ENCODE peak calls at places on chromosomes 1 and 21, in five cellular contexts. T is COLO829, W is T-helper 1 cell, M is colonic mucosa, C is ELR. K is an unnamed sample.

GRCh38 chr1:179867493-179868330 is 9.9 kb downstream of the TOR1AIP2 start:
- DNase-seq in C (peak), W (peak), T (peak), M (peak), K (peak)

GRCh38 chr1:157429841-157430240 is 122.5 kb downstream of the FCRL5 start:
- DNase-seq in T (no peak), W (no peak), C (peak), M (no peak), K (no peak)

GRCh38 chr21:16773206-16773605 is 739.6 kb upstream of the CXADR start:
- DNase-seq in C (peak), W (no peak), M (no peak), T (no peak), K (peak)

GRCh38 chr1:73744985-73745384 is 453.0 kb downstream of the LRRIQ3 start:
- DNase-seq in W (no peak), C (no peak), M (no peak), T (no peak), K (no peak)

GRCh38 chr1:203273869-203274602 is 31.3 kb upstream of the BTG2 start:
- DNase-seq in C (no peak), T (no peak), M (peak), W (no peak), K (no peak)

GRCh38 chr1:6185635-6186382 is 5.7 kb upstream of the CHD5 start:
- DNase-seq in M (no peak), W (no peak), C (peak), T (no peak), K (no peak)

GRCh38 chr1:99656701-99657100 is 10.8 kb downstream of the PALMD start:
- DNase-seq in W (no peak), C (no peak), M (no peak), T (no peak), K (no peak)

GRCh38 chr1:85581802-85582686 is 1.5 kb downstream of the CCN1 start:
- DNase-seq in T (no peak), W (no peak), M (peak), C (peak), K (no peak)

GRCh38 chr1:243482237-243483022 is 226.6 kb downstream of the SDCCAG8 start:
- DNase-seq in T (no peak), C (peak), W (no peak), M (no peak), K (no peak)

GRCh38 chr21:46634966-46635323 is 529 bp upstream of the PRMT2 start:
- DNase-seq in C (peak), M (peak), T (peak), W (no peak), K (peak)

GRCh38 chr1:7403265-7404045 is 367.6 kb upstream of the VAMP3 start:
- DNase-seq in T (no peak), W (no peak), C (no peak), M (no peak), K (no peak)

GRCh38 chr1:225462714-225463574 is 35.1 kb upstream of the LBR start:
- DNase-seq in C (no peak), W (no peak), T (no peak), M (peak), K (no peak)

GRCh38 chr1:10693497-10694273 is 102.8 kb downstream of the CASZ1 start:
- DNase-seq in T (no peak), M (no peak), C (peak), W (peak), K (no peak)

GRCh38 chr1:75861831-75862230 is 65.1 kb downstream of the MSH4 start:
- DNase-seq in C (no peak), M (no peak), W (no peak), T (no peak), K (no peak)

GRCh38 chr1:39845569-39846566 is 37.4 kb downstream of the TRIT1 start:
- DNase-seq in T (peak), C (peak), W (peak), M (peak), K (no peak)

GRCh38 chr21:45906196-45906805 is 75.3 kb upstream of the COL6A1 start:
- DNase-seq in C (no peak), M (no peak), W (no peak), T (no peak), K (no peak)

GRCh38 chr1:71047635-71048607 is at the start of gene PTGER3:
- DNase-seq in W (peak), C (peak), M (peak), T (no peak), K (no peak)

GRCh38 chr1:76262591-76262990 is 188.0 kb downstream of the ST6GALNAC3 start:
- DNase-seq in W (no peak), M (no peak), C (no peak), T (no peak), K (no peak)

GRCh38 chr1:182781849-182782586 is 7.6 kb upstream of the NPL start:
- DNase-seq in C (peak), T (peak), M (peak), W (peak), K (peak)

GRCh38 chr1:193654951-193655705 is 468.7 kb upstream of the B3GALT2 start:
- DNase-seq in C (no peak), W (no peak), M (no peak), T (no peak), K (no peak)

GRCh38 chr1:178579562-178579961 is 66.7 kb downstream of the TEX35 start:
- DNase-seq in T (no peak), W (no peak), C (no peak), M (no peak), K (no peak)

GRCh38 chr1:91766883-91767282 is 119.1 kb downstream of the TGFBR3 start:
- DNase-seq in W (no peak), C (no peak), T (peak), M (no peak), K (no peak)

GRCh38 chr1:94036721-94037120 is 84.2 kb downstream of the ABCA4 start:
- DNase-seq in M (no peak), W (no peak), C (peak), T (no peak), K (peak)

GRCh38 chr1:244338996-244339692 is 112.6 kb downstream of the ADSS2 start:
- DNase-seq in T (no peak), M (no peak), W (no peak), C (no peak), K (no peak)

GRCh38 chr1:184218436-184218835 is 166.9 kb downstream of the TSEN15 start:
- DNase-seq in W (no peak), T (no peak), C (no peak), M (no peak), K (no peak)

GRCh38 chr1:83931658-83932253 is 67.2 kb downstream of the TTLL7 start:
- DNase-seq in M (peak), W (no peak), T (peak), C (peak), K (peak)

GRCh38 chr1:196002906-196003305 is 605.3 kb downstream of the KCNT2 start:
- DNase-seq in C (peak), M (no peak), W (no peak), T (no peak), K (no peak)

GRCh38 chr1:182784556-182785171 is 4.9 kb upstream of the NPL start:
- DNase-seq in C (peak), W (no peak), T (peak), M (peak), K (peak)

GRCh38 chr1:184883304-184883815 is 90.9 kb downstream of the NIBAN1 start:
- DNase-seq in W (no peak), C (no peak), M (no peak), T (peak), K (no peak)

GRCh38 chr1:248622491-248623106 is 12.3 kb downstream of the OR2T11 start:
- DNase-seq in W (no peak), C (peak), T (no peak), M (no peak), K (no peak)

GRCh38 chr1:61089338-61089737 is 7.0 kb downstream of the NFIA start:
- DNase-seq in T (no peak), M (no peak), W (no peak), C (no peak), K (no peak)

GRCh38 chr1:231444059-231444458 is 22.0 kb upstream of the EGLN1 start:
- DNase-seq in T (no peak), C (no peak), M (no peak), W (no peak), K (no peak)

GRCh38 chr1:232409584-232409983 is 220.3 kb downstream of the SIPA1L2 start:
- DNase-seq in M (no peak), T (no peak), C (no peak), W (no peak), K (no peak)

GRCh38 chr1:224333309-224333926 is 3.4 kb upstream of the NVL start:
- DNase-seq in M (peak), T (peak), W (no peak), C (peak), K (no peak)

GRCh38 chr21:40253112-40253511 is 385.9 kb downstream of the PCP4 start:
- DNase-seq in M (no peak), W (no peak), T (no peak), C (no peak), K (no peak)

GRCh38 chr1:210573141-210573540 is 244.4 kb downstream of the HHAT start:
- DNase-seq in W (no peak), C (no peak), M (no peak), T (no peak), K (no peak)